ENCODE peak calls at places on chromosomes 2 and 18, in four cellular contexts. One of them, this sample, is unnamed. For H3K27me3 and H3K36me3, the result is how much of the 10 kb centered on the place peaks cover.

GRCh38 chr18:58135170-58135569 is 91.1 kb downstream of the NEDD4L start:
- DNase-seq in SK-N-SH: no peak
- DNase-seq in CD4-positive, alpha-beta memory T cell: peak
- DNase-seq in NT2/D1: no peak
- DNase-seq in this sample: no peak

GRCh38 chr2:67502346-67503065 is 105.4 kb downstream of the ETAA1 start:
- DNase-seq in SK-N-SH: no peak
- DNase-seq in CD4-positive, alpha-beta memory T cell: no peak
- DNase-seq in NT2/D1: no peak
- DNase-seq in this sample: no peak

GRCh38 chr18:63101811-63102210 is 217.8 kb downstream of the BCL2 start:
- DNase-seq in NT2/D1: no peak
- DNase-seq in SK-N-SH: no peak
- DNase-seq in CD4-positive, alpha-beta memory T cell: no peak
- DNase-seq in this sample: peak

GRCh38 chr2:188765522-188765921 is 208.7 kb upstream of the COL3A1 start:
- DNase-seq in SK-N-SH: no peak
- DNase-seq in NT2/D1: peak
- DNase-seq in CD4-positive, alpha-beta memory T cell: no peak
- DNase-seq in this sample: peak

GRCh38 chr18:80171190-80171872 is 62.3 kb downstream of the ADNP2 start:
- DNase-seq in NT2/D1: no peak
- DNase-seq in SK-N-SH: peak
- DNase-seq in CD4-positive, alpha-beta memory T cell: peak
- DNase-seq in this sample: peak

GRCh38 chr2:135317375-135317774 is 213.6 kb downstream of the ZRANB3 start:
- DNase-seq in SK-N-SH: no peak
- DNase-seq in NT2/D1: no peak
- DNase-seq in CD4-positive, alpha-beta memory T cell: no peak
- DNase-seq in this sample: no peak

GRCh38 chr2:29920631-29921559 is 491 bp downstream of the ALK start:
- DNase-seq in CD4-positive, alpha-beta memory T cell: no peak
- DNase-seq in SK-N-SH: peak
- DNase-seq in NT2/D1: no peak
- DNase-seq in this sample: no peak

GRCh38 chr2:197372582-197372981 is 62.0 kb upstream of the ANKRD44 start:
- DNase-seq in SK-N-SH: no peak
- DNase-seq in NT2/D1: no peak
- DNase-seq in CD4-positive, alpha-beta memory T cell: no peak
- DNase-seq in this sample: no peak

GRCh38 chr18:58649966-58650816 is 21.1 kb upstream of the MALT1 start:
- DNase-seq in SK-N-SH: no peak
- DNase-seq in NT2/D1: no peak
- DNase-seq in CD4-positive, alpha-beta memory T cell: peak
- DNase-seq in this sample: no peak

GRCh38 chr18:1412660-1413659 is 508.3 kb downstream of the ADCYAP1 start:
- DNase-seq in SK-N-SH: no peak
- DNase-seq in CD4-positive, alpha-beta memory T cell: no peak
- DNase-seq in NT2/D1: no peak
- DNase-seq in this sample: no peak

GRCh38 chr2:197042613-197043248 is 116.2 kb upstream of the PGAP1 start:
- DNase-seq in NT2/D1: no peak
- DNase-seq in SK-N-SH: no peak
- DNase-seq in CD4-positive, alpha-beta memory T cell: no peak
- DNase-seq in this sample: no peak

GRCh38 chr2:111534816-111535803 is 348.9 kb downstream of the ANAPC1 start:
- DNase-seq in SK-N-SH: no peak
- DNase-seq in CD4-positive, alpha-beta memory T cell: peak
- DNase-seq in NT2/D1: no peak
- DNase-seq in this sample: peak

GRCh38 chr2:237631029-237631785 is 3.8 kb downstream of the LRRFIP1 start:
- DNase-seq in SK-N-SH: no peak
- DNase-seq in CD4-positive, alpha-beta memory T cell: no peak
- DNase-seq in NT2/D1: no peak
- DNase-seq in this sample: peak

GRCh38 chr2:58866040-58866439 is 624.9 kb upstream of the FANCL start:
- DNase-seq in CD4-positive, alpha-beta memory T cell: no peak
- DNase-seq in NT2/D1: peak
- DNase-seq in SK-N-SH: no peak
- DNase-seq in this sample: peak

GRCh38 chr2:72921866-72922265 is 4.5 kb downstream of the EMX1 start:
- DNase-seq in CD4-positive, alpha-beta memory T cell: no peak
- DNase-seq in SK-N-SH: peak
- DNase-seq in NT2/D1: no peak
- DNase-seq in this sample: peak

GRCh38 chr18:2985628-2986027 is 27.3 kb downstream of the LPIN2 start:
- DNase-seq in SK-N-SH: no peak
- DNase-seq in CD4-positive, alpha-beta memory T cell: peak
- DNase-seq in NT2/D1: no peak
- DNase-seq in this sample: no peak

GRCh38 chr2:3423492-3424170 is 44.1 kb downstream of the TRAPPC12 start:
- DNase-seq in NT2/D1: peak
- DNase-seq in SK-N-SH: peak
- DNase-seq in CD4-positive, alpha-beta memory T cell: peak
- DNase-seq in this sample: peak

GRCh38 chr2:121479882-121480522 is 50.7 kb upstream of the RNU4ATAC start:
- DNase-seq in SK-N-SH: peak
- DNase-seq in NT2/D1: no peak
- DNase-seq in CD4-positive, alpha-beta memory T cell: no peak
- DNase-seq in this sample: peak

GRCh38 chr2:31973665-31974064 is 37.1 kb downstream of the MEMO1 start:
- DNase-seq in CD4-positive, alpha-beta memory T cell: no peak
- DNase-seq in NT2/D1: no peak
- DNase-seq in SK-N-SH: no peak
- DNase-seq in this sample: no peak

GRCh38 chr2:145906356-145906755 is 1386.4 kb upstream of the ZEB2 start:
- DNase-seq in SK-N-SH: no peak
- DNase-seq in NT2/D1: peak
- DNase-seq in CD4-positive, alpha-beta memory T cell: no peak
- DNase-seq in this sample: no peak

GRCh38 chr18:74840492-74841167 is 243.0 kb downstream of the ZNF407 start:
- DNase-seq in CD4-positive, alpha-beta memory T cell: no peak
- DNase-seq in NT2/D1: no peak
- DNase-seq in SK-N-SH: no peak
- DNase-seq in this sample: no peak

GRCh38 chr2:156896294-156896693 is 361.2 kb upstream of the GALNT5 start:
- DNase-seq in SK-N-SH: no peak
- DNase-seq in CD4-positive, alpha-beta memory T cell: no peak
- DNase-seq in NT2/D1: no peak
- DNase-seq in this sample: no peak

GRCh38 chr2:65199891-65200290 is 27.7 kb upstream of the ACTR2 start:
- DNase-seq in CD4-positive, alpha-beta memory T cell: no peak
- DNase-seq in NT2/D1: no peak
- DNase-seq in SK-N-SH: no peak
- DNase-seq in this sample: no peak

GRCh38 chr2:229531594-229531993 is 182.8 kb downstream of the DNER start:
- DNase-seq in NT2/D1: no peak
- DNase-seq in CD4-positive, alpha-beta memory T cell: no peak
- DNase-seq in SK-N-SH: no peak
- DNase-seq in this sample: no peak

GRCh38 chr2:213726101-213726500 is 441.8 kb downstream of the SPAG16 start:
- DNase-seq in SK-N-SH: no peak
- DNase-seq in NT2/D1: no peak
- DNase-seq in CD4-positive, alpha-beta memory T cell: no peak
- DNase-seq in this sample: peak

GRCh38 chr18:38695559-38696270 is 1130.1 kb upstream of the CELF4 start:
- DNase-seq in CD4-positive, alpha-beta memory T cell: no peak
- DNase-seq in NT2/D1: no peak
- DNase-seq in SK-N-SH: no peak
- DNase-seq in this sample: no peak

GRCh38 chr18:78239090-78239457 is 740.5 kb upstream of the SALL3 start:
- DNase-seq in NT2/D1: no peak
- DNase-seq in SK-N-SH: no peak
- DNase-seq in CD4-positive, alpha-beta memory T cell: no peak
- DNase-seq in this sample: no peak

GRCh38 chr2:167980436-167980835 is 267.0 kb downstream of the STK39 start:
- DNase-seq in NT2/D1: no peak
- DNase-seq in CD4-positive, alpha-beta memory T cell: no peak
- DNase-seq in SK-N-SH: no peak
- DNase-seq in this sample: no peak

GRCh38 chr18:41771971-41772370 is 183.1 kb upstream of the PIK3C3 start:
- DNase-seq in CD4-positive, alpha-beta memory T cell: no peak
- DNase-seq in NT2/D1: no peak
- DNase-seq in SK-N-SH: no peak
- DNase-seq in this sample: no peak

GRCh38 chr18:28175930-28176673 is 828 bp downstream of the CDH2 start:
- DNase-seq in SK-N-SH: peak
- DNase-seq in NT2/D1: no peak
- DNase-seq in CD4-positive, alpha-beta memory T cell: no peak
- DNase-seq in this sample: peak

GRCh38 chr2:60439219-60439974 is 114.1 kb downstream of the BCL11A start:
- DNase-seq in SK-N-SH: peak
- DNase-seq in NT2/D1: no peak
- DNase-seq in CD4-positive, alpha-beta memory T cell: no peak
- DNase-seq in this sample: peak

GRCh38 chr2:84077504-84077903 is 381.6 kb downstream of the SUCLG1 start:
- DNase-seq in NT2/D1: peak
- DNase-seq in CD4-positive, alpha-beta memory T cell: no peak
- DNase-seq in SK-N-SH: peak
- DNase-seq in this sample: peak

GRCh38 chr2:80117401-80117800 is 187.2 kb downstream of the LRRTM1 start:
- DNase-seq in NT2/D1: no peak
- DNase-seq in SK-N-SH: no peak
- DNase-seq in CD4-positive, alpha-beta memory T cell: no peak
- DNase-seq in this sample: no peak

GRCh38 chr2:43777306-43777926 is 3.6 kb downstream of the DYNC2LI1 start:
- DNase-seq in CD4-positive, alpha-beta memory T cell: no peak
- DNase-seq in NT2/D1: no peak
- DNase-seq in SK-N-SH: no peak
- DNase-seq in this sample: no peak

GRCh38 chr2:43774617-43775016 is 778 bp downstream of the DYNC2LI1 start:
- DNase-seq in NT2/D1: no peak
- DNase-seq in SK-N-SH: peak
- DNase-seq in CD4-positive, alpha-beta memory T cell: no peak
- DNase-seq in this sample: no peak

GRCh38 chr2:43773876-43774613 is at the start of gene DYNC2LI1:
- DNase-seq in SK-N-SH: peak
- DNase-seq in CD4-positive, alpha-beta memory T cell: peak
- DNase-seq in NT2/D1: peak
- DNase-seq in this sample: peak

GRCh38 chr2:43778233-43778632 is 4.4 kb downstream of the DYNC2LI1 start:
- DNase-seq in CD4-positive, alpha-beta memory T cell: no peak
- DNase-seq in NT2/D1: no peak
- DNase-seq in SK-N-SH: no peak
- DNase-seq in this sample: no peak

DNA sequence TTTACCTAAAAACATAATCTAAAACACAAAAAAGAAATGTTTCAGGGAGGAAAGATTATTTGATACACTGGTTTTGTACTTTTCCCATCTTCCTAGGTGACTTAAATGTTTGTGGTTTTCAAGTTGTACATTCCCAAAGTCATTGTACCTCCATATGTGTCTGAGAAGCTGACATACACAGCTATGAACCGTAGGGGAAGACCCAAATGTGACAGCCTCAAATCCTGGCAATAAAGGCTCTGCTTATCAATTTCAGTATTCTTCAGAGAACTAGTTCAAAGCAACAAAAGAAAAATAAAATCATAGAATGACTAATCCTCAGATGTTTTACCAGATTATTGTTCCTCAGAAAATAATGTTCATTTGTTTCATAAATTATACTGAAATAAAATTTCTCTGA is 2.5 kb downstream of the DYNC2LI1 start:
- DNase-seq in CD4-positive, alpha-beta memory T cell: no peak
- DNase-seq in SK-N-SH: no peak
- DNase-seq in NT2/D1: no peak
- DNase-seq in this sample: no peak
- H3K27me3 ChIP-seq in CD4-positive, alpha-beta memory T cell: under half
- H3K27me3 ChIP-seq in SK-N-SH: under half
- H3K27me3 ChIP-seq in NT2/D1: under half
- H3K27me3 ChIP-seq in this sample: under half

GRCh38 chr18:59690216-59691045 is 6.8 kb downstream of the CCBE1 start:
- DNase-seq in NT2/D1: peak
- DNase-seq in SK-N-SH: no peak
- DNase-seq in CD4-positive, alpha-beta memory T cell: no peak
- DNase-seq in this sample: peak
- H3K4me3 ChIP-seq in NT2/D1: no peak
- H3K4me3 ChIP-seq in SK-N-SH: no peak
- H3K4me3 ChIP-seq in CD4-positive, alpha-beta memory T cell: no peak
- H3K4me3 ChIP-seq in this sample: no peak

DNA sequence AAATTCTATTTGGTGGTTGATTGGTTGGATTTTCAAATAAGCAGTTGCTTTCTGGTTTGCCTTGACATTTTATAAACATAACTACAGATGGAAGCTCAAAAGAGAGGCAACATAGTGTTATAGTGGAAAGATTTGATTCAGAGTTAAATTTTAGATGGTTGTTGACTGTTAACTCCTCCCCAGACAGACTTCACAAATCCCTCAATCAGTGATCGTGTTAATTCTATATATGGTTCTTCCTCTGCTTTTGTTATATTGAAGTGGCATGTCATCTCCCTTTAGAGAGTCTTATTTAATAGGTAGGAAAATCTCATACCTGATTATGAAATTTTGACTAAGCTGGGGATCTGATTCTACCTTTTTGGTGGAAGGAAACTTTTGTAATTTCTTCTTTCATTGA is 19.5 kb downstream of the DGUOK start:
- DNase-seq in SK-N-SH: no peak
- DNase-seq in NT2/D1: no peak
- DNase-seq in CD4-positive, alpha-beta memory T cell: no peak
- DNase-seq in this sample: no peak
- H3K36me3 ChIP-seq in SK-N-SH: half or more
- H3K36me3 ChIP-seq in NT2/D1: half or more
- H3K36me3 ChIP-seq in CD4-positive, alpha-beta memory T cell: under half
- H3K36me3 ChIP-seq in this sample: under half

GRCh38 chr2:46298522-46299351 is 1.5 kb downstream of the EPAS1 start:
- DNase-seq in CD4-positive, alpha-beta memory T cell: peak
- DNase-seq in SK-N-SH: peak
- DNase-seq in NT2/D1: no peak
- DNase-seq in this sample: peak
- H3K27me3 ChIP-seq in CD4-positive, alpha-beta memory T cell: under half
- H3K27me3 ChIP-seq in SK-N-SH: under half
- H3K27me3 ChIP-seq in NT2/D1: half or more
- H3K27me3 ChIP-seq in this sample: half or more

GRCh38 chr2:130740671-130741070 is 11.8 kb downstream of the GPR148 start:
- DNase-seq in SK-N-SH: no peak
- DNase-seq in NT2/D1: no peak
- DNase-seq in CD4-positive, alpha-beta memory T cell: no peak
- DNase-seq in this sample: no peak
- H3K4me3 ChIP-seq in SK-N-SH: no peak
- H3K4me3 ChIP-seq in NT2/D1: no peak
- H3K4me3 ChIP-seq in CD4-positive, alpha-beta memory T cell: no peak
- H3K4me3 ChIP-seq in this sample: no peak

GRCh38 chr2:233280114-233280693 is 27.4 kb upstream of the SAG start:
- DNase-seq in NT2/D1: no peak
- DNase-seq in SK-N-SH: peak
- DNase-seq in CD4-positive, alpha-beta memory T cell: no peak
- DNase-seq in this sample: no peak
- H3K36me3 ChIP-seq in NT2/D1: half or more
- H3K36me3 ChIP-seq in SK-N-SH: half or more
- H3K36me3 ChIP-seq in CD4-positive, alpha-beta memory T cell: half or more
- H3K36me3 ChIP-seq in this sample: under half

This sample was measured in H7.